ENCODE peak calls at places on chromosomes 7 and 10, in five cellular contexts. A, Q, Z, T and L are unnamed samples.

GRCh38 chr7:123635551-123636359 is 19.9 kb upstream of the LMOD2 start:
- DNase-seq in Z (no peak), A (no peak), Q (peak; percentile 21), T (no peak), L (peak; percentile 47)

GRCh38 chr7:139821349-139822115 is 7.5 kb upstream of the TBXAS1 start:
- DNase-seq in A (no peak), T (no peak), Z (no peak), Q (no peak), L (no peak)

GRCh38 chr10:70931168-70931805 is 42.9 kb upstream of the PCBD1 start:
- DNase-seq in Z (no peak), Q (no peak), T (no peak), A (no peak), L (no peak)

GRCh38 chr10:75094465-75094864 is 17.0 kb upstream of the SAMD8 start:
- DNase-seq in Q (no peak), Z (no peak), A (no peak), T (no peak), L (no peak)

GRCh38 chr10:14603539-14604102 is 171.1 kb downstream of the FAM107B start:
- DNase-seq in Z (peak; percentile 24), T (no peak), A (no peak), Q (peak; percentile 35), L (peak; percentile 73)

GRCh38 chr10:88120599-88121333 is 257.3 kb downstream of the PTEN start:
- DNase-seq in Q (no peak), T (no peak), A (no peak), Z (no peak), L (peak; percentile 75)

GRCh38 chr7:610531-611280 is 91.1 kb upstream of the PDGFA start:
- DNase-seq in A (peak; percentile 63), Z (no peak), T (no peak), Q (no peak), L (no peak)

GRCh38 chr10:29409241-29410051 is 120.6 kb downstream of the LYZL1 start:
- DNase-seq in A (peak; percentile 79), Q (no peak), Z (peak; percentile 75), T (peak; percentile 82), L (no peak)

GRCh38 chr10:131816941-131817700 is 83.7 kb upstream of the PPP2R2D start:
- DNase-seq in Z (no peak), Q (no peak), T (no peak), A (no peak), L (no peak)

GRCh38 chr7:157061979-157062378 is 51.5 kb upstream of the MNX1 start:
- DNase-seq in Z (no peak), Q (no peak), A (no peak), T (no peak), L (peak; percentile 19)

GRCh38 chr7:114670676-114671075 is 251.2 kb upstream of the MDFIC start:
- DNase-seq in A (no peak), T (no peak), Q (no peak), Z (no peak), L (no peak)

GRCh38 chr7:141366098-141366621 is 185.1 kb upstream of the AGK start:
- DNase-seq in A (peak; percentile 34), Q (no peak), Z (no peak), T (no peak), L (no peak)

GRCh38 chr10:35946556-35946955 is 304.5 kb upstream of the FZD8 start:
- DNase-seq in A (no peak), Z (no peak), Q (no peak), T (no peak), L (no peak)

GRCh38 chr10:86299562-86299961 is 67.0 kb downstream of the GRID1 start:
- DNase-seq in Q (no peak), T (no peak), A (no peak), Z (no peak), L (no peak)

GRCh38 chr7:69814421-69814962 is 216.2 kb downstream of the AUTS2 start:
- DNase-seq in T (no peak), A (peak; percentile 25), Z (no peak), Q (no peak), L (no peak)

GRCh38 chr7:143387156-143387975 is 6.2 kb downstream of the ZYX start:
- DNase-seq in T (no peak), A (no peak), Q (no peak), Z (no peak), L (no peak)

GRCh38 chr7:51045319-51046102 is 262.8 kb upstream of the GRB10 start:
- DNase-seq in T (no peak), A (no peak), Z (no peak), Q (no peak), L (no peak)

GRCh38 chr7:6284461-6285360 is 12.3 kb upstream of the CYTH3 start:
- DNase-seq in Z (no peak), T (no peak), A (no peak), Q (no peak), L (peak; percentile 22)

GRCh38 chr10:19570143-19570542 is 246.1 kb upstream of the PLXDC2 start:
- DNase-seq in T (no peak), A (no peak), Z (no peak), Q (no peak), L (no peak)

GRCh38 chr7:132806834-132807233 is 230.6 kb upstream of the PLXNA4 start:
- DNase-seq in T (no peak), Q (no peak), A (no peak), Z (no peak), L (no peak)

GRCh38 chr7:1707756-1708611 is 37.9 kb downstream of the ELFN1 start:
- DNase-seq in T (no peak), A (no peak), Z (peak; percentile 6), Q (no peak), L (no peak)

GRCh38 chr10:126088144-126088543 is 191.8 kb downstream of the FANK1 start:
- DNase-seq in T (no peak), Q (no peak), A (no peak), Z (no peak), L (no peak)

GRCh38 chr7:100208911-100209408 is 10.8 kb upstream of the PVRIG start:
- DNase-seq in Z (no peak), A (no peak), Q (peak; percentile 90), T (no peak), L (no peak)

GRCh38 chr10:17120711-17121110 is 8.9 kb downstream of the CUBN start:
- DNase-seq in Q (no peak), T (no peak), A (no peak), Z (no peak), L (no peak)

DNA sequence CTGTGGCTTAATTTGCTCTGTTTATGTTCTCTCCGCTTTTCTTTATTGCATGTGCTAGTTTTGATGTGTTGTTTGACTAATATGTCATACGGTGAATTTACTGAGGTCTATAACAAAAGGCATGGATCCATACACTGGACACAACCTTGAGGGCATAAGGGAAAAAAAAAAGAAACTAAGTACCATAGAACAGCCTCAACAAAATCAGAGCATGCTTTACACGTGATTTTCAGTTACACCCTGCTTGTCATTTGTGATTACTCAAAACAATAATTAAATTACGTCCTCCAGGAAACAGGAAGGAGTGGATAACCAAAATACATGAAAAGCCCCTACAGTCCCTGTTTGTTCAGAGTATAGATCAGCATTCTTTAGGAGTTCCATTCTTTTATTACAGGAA is 150.5 kb downstream of the CRPPA start:
- DNase-seq in A (no peak), T (no peak), Z (no peak), Q (no peak), L (no peak)
- H3K4me1 ChIP-seq in A (no peaks in the 10 kb centered on the region), T (no peaks in the 10 kb centered on the region), Z (peaks cover 19% of the 10 kb centered on the region), Q (no peaks in the 10 kb centered on the region), L (no peaks in the 10 kb centered on the region)

DNA sequence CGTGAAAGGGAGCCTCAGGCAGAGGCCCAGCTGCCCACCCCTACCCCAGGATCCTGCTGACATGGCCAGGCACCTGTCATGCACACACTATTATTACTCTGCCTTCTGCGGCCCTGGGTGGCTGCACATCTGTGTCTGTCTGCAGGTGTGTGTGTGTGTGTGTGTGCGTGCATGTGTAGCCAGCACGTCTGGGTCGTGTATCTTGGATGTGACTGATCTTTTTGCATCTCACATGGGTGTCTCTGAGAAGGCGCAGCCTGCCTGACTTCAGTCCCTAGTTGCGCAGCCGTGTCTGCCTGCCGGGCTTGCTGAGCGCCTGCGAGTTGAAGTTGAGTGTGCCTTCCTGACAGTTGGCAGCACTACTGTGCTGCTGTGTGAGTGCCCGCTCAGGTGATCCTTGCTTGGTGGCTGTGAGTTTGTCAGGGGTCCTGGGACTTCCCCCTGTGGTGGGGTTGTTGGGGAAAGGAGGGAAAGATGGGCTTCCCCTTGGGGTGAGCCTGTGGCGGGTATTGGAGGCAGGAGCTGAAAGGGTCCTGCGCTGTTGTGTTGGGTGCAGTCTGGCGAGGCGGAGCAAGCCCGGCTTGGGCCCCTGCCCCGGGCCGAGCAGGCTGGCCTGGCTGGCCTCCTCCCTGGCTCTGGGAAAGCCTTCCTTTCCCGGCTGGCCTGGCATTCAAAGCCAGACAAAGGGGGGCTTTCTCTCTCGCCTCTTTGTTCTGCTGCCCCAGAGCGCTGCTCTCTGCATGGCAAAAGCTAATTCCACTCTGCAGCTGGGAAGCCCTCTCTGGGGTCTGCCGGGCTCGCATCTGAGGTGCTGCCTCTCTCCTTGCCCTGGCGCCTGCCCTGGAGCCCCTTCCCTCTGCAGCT is 4.8 kb downstream of the TRIM8 start:
- DNase-seq in T (no peak), A (no peak), Q (peak; percentile 4), Z (no peak), L (peak; percentile 91)
- H3K4me1 ChIP-seq in T (no peaks in the 10 kb centered on the region), A (peaks cover 81% of the 10 kb centered on the region), Q (peaks cover 57% of the 10 kb centered on the region), Z (peaks cover 8% of the 10 kb centered on the region), L (peaks cover 85% of the 10 kb centered on the region)

GRCh38 chr7:98288064-98288823 is 6.8 kb downstream of the BRI3 start:
- DNase-seq in Q (no peak), Z (no peak), A (no peak), T (no peak), L (no peak)
- H3K4me1 ChIP-seq in Q (peaks cover 20% of the 10 kb centered on the region), Z (peaks cover 7% of the 10 kb centered on the region), A (peaks cover 74% of the 10 kb centered on the region), T (peaks cover 12% of the 10 kb centered on the region), L (no peaks in the 10 kb centered on the region)

GRCh38 chr10:11160982-11161554 is 143.4 kb downstream of the CELF2 start:
- DNase-seq in Q (peak; percentile 85), T (peak; percentile 41), Z (no peak), A (no peak), L (no peak)
- H3K4me1 ChIP-seq in Q (peaks cover 31% of the 10 kb centered on the region), T (no peaks in the 10 kb centered on the region), Z (no peaks in the 10 kb centered on the region), A (peaks cover 62% of the 10 kb centered on the region), L (peaks cover 33% of the 10 kb centered on the region)

DNA sequence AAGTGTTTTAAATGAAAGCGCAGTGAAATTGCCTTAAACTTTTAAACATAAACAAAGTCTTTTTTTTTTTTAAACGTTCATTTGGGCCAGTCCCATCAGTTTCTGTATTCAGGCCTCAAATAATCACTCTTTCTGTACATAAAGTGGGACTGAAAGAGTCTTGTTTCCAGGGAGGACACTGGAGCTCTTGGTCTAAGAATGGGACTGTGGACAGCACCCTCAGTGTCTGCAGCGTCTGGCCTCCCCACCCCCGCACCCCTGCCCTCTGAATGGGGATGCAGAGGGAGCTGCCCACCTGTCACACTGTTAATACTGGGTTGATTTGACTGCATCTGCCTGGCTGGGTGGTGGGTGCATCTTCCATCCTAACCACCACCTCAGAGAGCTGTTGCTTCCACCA is 5.2 kb downstream of the ZNF365 start:
- DNase-seq in A (no peak), Q (no peak), T (no peak), Z (no peak), L (no peak)
- H3K4me1 ChIP-seq in A (peaks cover 5% of the 10 kb centered on the region), Q (peaks cover 5% of the 10 kb centered on the region), T (no peaks in the 10 kb centered on the region), Z (no peaks in the 10 kb centered on the region), L (no peaks in the 10 kb centered on the region)